ENCODE peak calls at places on chromosomes 5 and 9, in ten cellular contexts. K is lower lobe of right lung; A is EL; D is CD8-positive, alpha-beta memory T cell; R is OCI-LY7; Z is kidney epithelial cell; B is cerebellar cortex; I is aorta; O is sciatic nerve; V is NCI-H510A. C is an unnamed sample.

GRCh38 chr5:68661237-68661636 is 432.6 kb upstream of the SLC30A5 start:
- DNase-seq in K (no peak), I (no peak), A (peak; percentile 51), B (no peak), V (no peak), O (no peak), R (peak; percentile 13), D (no peak), Z (no peak), C (no peak)

GRCh38 chr9:135978650-135979461 is 17.7 kb upstream of the UBAC1 start:
- DNase-seq in V (no peak), D (peak; percentile 77), Z (no peak), R (no peak), B (no peak), I (no peak), K (no peak), A (no peak), O (no peak), C (no peak)

GRCh38 chr9:120845255-120845654 is 2.5 kb upstream of the PSMD5 start:
- DNase-seq in Z (no peak), O (no peak), V (no peak), R (no peak), D (no peak), I (no peak), B (no peak), K (no peak), A (peak; percentile 19), C (no peak)

GRCh38 chr5:171861383-171861782 is 75.8 kb downstream of the SMIM23 start:
- DNase-seq in O (no peak), Z (no peak), B (no peak), I (no peak), A (no peak), V (no peak), R (no peak), K (no peak), D (no peak), C (no peak)

GRCh38 chr5:133565993-133566392 is 46.3 kb downstream of the FSTL4 start:
- DNase-seq in A (peak; percentile 14), Z (peak; percentile 5), R (peak; percentile 26), O (peak; percentile 68), K (no peak), I (peak; percentile 34), D (no peak), B (no peak), V (no peak), C (no peak)

GRCh38 chr5:68426609-68427008 is 211.1 kb downstream of the PIK3R1 start:
- DNase-seq in I (no peak), D (no peak), O (no peak), V (no peak), B (no peak), R (no peak), Z (no peak), K (no peak), A (no peak), C (no peak)

GRCh38 chr5:9239071-9239470 is 306.8 kb downstream of the SEMA5A start:
- DNase-seq in B (no peak), K (no peak), V (no peak), Z (no peak), A (peak; percentile 52), D (no peak), R (no peak), I (no peak), O (no peak), C (no peak)

GRCh38 chr5:3180610-3181009 is 415.0 kb upstream of the IRX1 start:
- DNase-seq in R (no peak), A (no peak), I (no peak), O (no peak), B (no peak), K (no peak), V (no peak), Z (no peak), D (no peak), C (no peak)

GRCh38 chr9:77194423-77194822 is 17.1 kb downstream of the VPS13A start:
- DNase-seq in I (no peak), A (peak; percentile 45), K (no peak), B (no peak), Z (no peak), V (no peak), R (no peak), D (no peak), O (no peak), C (no peak)

GRCh38 chr5:80860934-80861613 is 99.1 kb upstream of the RASGRF2 start:
- DNase-seq in B (no peak), D (no peak), R (no peak), O (no peak), V (no peak), I (no peak), Z (no peak), K (no peak), A (peak; percentile 21), C (no peak)

GRCh38 chr5:37774912-37775483 is 64.8 kb downstream of the GDNF start:
- DNase-seq in Z (no peak), D (no peak), I (no peak), A (peak; percentile 35), R (peak; percentile 7), O (no peak), V (no peak), B (no peak), K (no peak), C (no peak)

GRCh38 chr5:146025681-146026080 is 79.7 kb downstream of the PLAC8L1 start:
- DNase-seq in Z (no peak), B (no peak), V (no peak), D (no peak), R (no peak), K (no peak), I (no peak), A (no peak), O (no peak), C (no peak)